ENCODE peak calls at places on chromosome 14, in seven cellular contexts. J, U, G, D, P, N and H are unnamed samples.

GRCh38 chr14:88424573-88424972 is 39.1 kb downstream of the SPATA7 start:
- DNase-seq in J (peak; percentile 52), U (no peak), G (no peak), D (no peak), P (no peak), N (no peak), H (no peak)

GRCh38 chr14:85702937-85703336 is 173.0 kb downstream of the FLRT2 start:
- DNase-seq in J (peak; percentile 44), U (peak; percentile 43), G (no peak), D (no peak), P (no peak), N (no peak), H (no peak)

GRCh38 chr14:44108601-44109000 is 398.5 kb downstream of the FSCB start:
- DNase-seq in J (no peak), U (peak; percentile 5), G (no peak), D (no peak), P (no peak), N (no peak), H (no peak)

GRCh38 chr14:43735926-43736325 is 771.2 kb downstream of the FSCB start:
- DNase-seq in J (no peak), U (no peak), G (no peak), D (no peak), P (no peak), N (no peak), H (no peak)

GRCh38 chr14:61569783-61570182 is 125.5 kb upstream of the HIF1A start:
- DNase-seq in J (peak; percentile 73), U (peak; percentile 57), G (no peak), D (no peak), P (no peak), N (no peak), H (no peak)

GRCh38 chr14:73833024-73833423 is 18.6 kb upstream of the PTGR2 start:
- DNase-seq in J (no peak), U (no peak), G (peak; percentile 32), D (no peak), P (no peak), N (no peak), H (no peak)

GRCh38 chr14:89366580-89367448 is 50.2 kb downstream of the FOXN3 start:
- DNase-seq in J (no peak), U (no peak), G (no peak), D (no peak), P (no peak), N (no peak), H (no peak)

GRCh38 chr14:96400495-96400894 is 8.6 kb downstream of the AK7 start:
- DNase-seq in J (no peak), U (no peak), G (no peak), D (no peak), P (no peak), N (no peak), H (no peak)

GRCh38 chr14:58789756-58790155 is 152.0 kb downstream of the DACT1 start:
- DNase-seq in J (no peak), U (no peak), G (no peak), D (no peak), P (no peak), N (no peak), H (no peak)

GRCh38 chr14:75978249-75978731 is 3.5 kb downstream of the TGFB3 start:
- DNase-seq in J (no peak), U (no peak), G (no peak), D (no peak), P (no peak), N (no peak), H (no peak)

GRCh38 chr14:50757702-50758101 is 73.3 kb downstream of the NIN start:
- DNase-seq in J (no peak), U (no peak), G (no peak), D (no peak), P (no peak), N (no peak), H (no peak)

GRCh38 chr14:65910108-65910507 is 497.6 kb downstream of the FUT8 start:
- DNase-seq in J (peak; percentile 28), U (peak; percentile 1), G (peak; percentile 46), D (no peak), P (no peak), N (no peak), H (no peak)
- H4K8ac ChIP-seq in J (no peak overlapping the region), U (no peak overlapping the region), G (no peak overlapping the region), D (no peak overlapping the region), P (no peak overlapping the region), N (no peak overlapping the region), H (no peak overlapping the region)

DNA sequence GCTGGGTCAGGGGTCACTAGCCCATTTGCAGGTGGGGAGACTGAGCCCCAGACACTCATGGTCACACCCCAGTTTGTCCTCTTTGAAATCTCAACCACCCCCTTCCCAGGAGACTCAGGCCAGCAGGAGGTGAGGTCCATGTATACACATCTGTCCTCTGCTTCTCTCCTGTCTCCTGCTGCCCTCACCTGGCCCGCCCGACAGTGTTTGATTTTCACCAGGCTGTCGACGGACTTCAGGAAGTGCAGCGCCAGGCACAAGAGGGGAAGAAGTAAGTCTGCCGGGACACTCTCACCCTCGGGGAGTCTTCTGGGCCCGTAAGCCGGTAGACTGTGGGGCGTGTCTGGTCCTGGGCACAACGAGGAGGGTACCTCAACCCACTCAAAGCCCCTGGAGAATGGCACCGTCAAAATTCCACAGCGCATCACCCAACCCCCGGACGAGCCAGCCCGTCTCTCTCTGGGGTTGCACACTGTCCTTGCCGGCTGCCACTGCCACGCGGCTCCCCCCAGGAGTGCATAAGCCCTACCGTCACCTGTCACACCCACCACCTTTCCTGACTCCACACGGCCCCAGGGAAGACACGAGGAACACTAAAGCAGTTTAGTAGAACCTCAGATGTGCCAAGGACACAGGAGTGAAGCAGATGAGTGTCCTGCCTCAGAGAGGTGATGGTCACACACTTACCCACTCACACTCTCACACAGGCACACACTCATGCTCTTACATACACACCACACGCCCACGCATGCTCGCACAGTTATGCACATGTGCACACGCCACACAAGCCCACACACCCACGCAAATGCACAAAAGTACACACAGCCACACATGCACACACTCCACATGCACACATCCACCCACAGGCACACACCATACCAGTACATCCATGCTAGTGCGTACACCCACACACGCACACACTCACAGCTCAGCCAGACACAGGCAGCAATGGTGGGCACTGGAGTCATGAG is 13.1 kb upstream of the SIVA1 start:
- DNase-seq in J (no peak), U (no peak), G (no peak), D (no peak), P (no peak), N (no peak), H (no peak)
- H4K8ac ChIP-seq in J (no peak overlapping the region), U (no peak overlapping the region), G (no peak overlapping the region), D (no peak overlapping the region), P (peak overlapping the region; percentile 25), N (no peak overlapping the region), H (no peak overlapping the region)

GRCh38 chr14:21714318-21714929 is 40.8 kb upstream of the OR4E1 start:
- DNase-seq in J (no peak), U (no peak), G (peak; percentile 25), D (no peak), P (no peak), N (no peak), H (no peak)
- H4K8ac ChIP-seq in J (no peak overlapping the region), U (no peak overlapping the region), G (no peak overlapping the region), D (no peak overlapping the region), P (no peak overlapping the region), N (no peak overlapping the region), H (no peak overlapping the region)

DNA sequence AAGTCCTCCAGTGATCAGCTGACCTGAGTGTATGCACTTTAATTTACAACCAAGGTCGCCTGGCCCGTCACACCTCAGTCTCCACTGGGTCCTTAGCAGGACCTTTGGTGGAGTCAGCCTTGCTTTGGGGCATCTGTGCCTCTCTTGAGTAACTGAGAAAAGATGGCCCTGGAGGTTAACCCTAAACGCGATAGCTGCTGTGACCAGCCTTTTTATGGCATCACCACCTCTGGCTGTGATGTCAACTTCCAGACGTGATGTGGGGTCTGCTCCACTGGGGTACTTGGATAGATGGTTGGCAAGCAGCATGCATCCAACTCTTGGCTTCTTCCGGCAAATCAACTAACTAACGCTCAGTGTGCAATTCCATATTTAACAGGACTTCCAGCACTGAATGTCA is 122.8 kb upstream of the RTL1 start:
- DNase-seq in J (no peak), U (no peak), G (no peak), D (no peak), P (no peak), N (no peak), H (no peak)
- H4K8ac ChIP-seq in J (no peak overlapping the region), U (no peak overlapping the region), G (no peak overlapping the region), D (no peak overlapping the region), P (no peak overlapping the region), N (no peak overlapping the region), H (no peak overlapping the region)

DNA sequence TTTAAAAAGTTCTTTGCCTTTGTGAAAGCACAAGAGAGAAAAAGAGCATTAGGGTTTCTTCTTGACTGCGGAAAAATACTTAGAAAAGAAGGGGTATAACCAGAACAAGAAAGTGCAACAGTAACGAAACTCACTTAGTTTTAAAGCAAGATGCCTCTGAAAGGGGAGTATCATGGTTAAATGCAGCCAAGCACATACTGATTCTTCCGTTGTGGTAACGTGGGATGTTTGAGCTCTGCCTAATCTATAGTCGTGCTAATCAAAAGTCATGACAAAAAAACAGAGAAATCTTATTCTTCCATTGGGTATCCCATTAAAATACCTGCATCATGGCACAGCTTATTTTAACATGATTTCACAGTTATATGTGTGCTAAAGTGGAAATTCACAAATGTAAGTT is 187.8 kb upstream of the LRFN5 start:
- DNase-seq in J (no peak), U (no peak), G (no peak), D (no peak), P (no peak), N (no peak), H (no peak)
- H4K8ac ChIP-seq in J (no peak overlapping the region), U (no peak overlapping the region), G (no peak overlapping the region), D (no peak overlapping the region), P (no peak overlapping the region), N (no peak overlapping the region), H (no peak overlapping the region)

GRCh38 chr14:100865682-100866591 is 37.6 kb downstream of the RTL1 start:
- DNase-seq in J (no peak), U (no peak), G (no peak), D (no peak), P (no peak), N (no peak), H (no peak)
- H4K8ac ChIP-seq in J (no peak overlapping the region), U (no peak overlapping the region), G (no peak overlapping the region), D (no peak overlapping the region), P (peak overlapping the region; percentile 80), N (no peak overlapping the region), H (no peak overlapping the region)

GRCh38 chr14:33150662-33151061 is 212.0 kb downstream of the NPAS3 start:
- DNase-seq in J (no peak), U (no peak), G (no peak), D (no peak), P (no peak), N (no peak), H (no peak)
- H4K8ac ChIP-seq in J (no peak overlapping the region), U (no peak overlapping the region), G (no peak overlapping the region), D (no peak overlapping the region), P (no peak overlapping the region), N (no peak overlapping the region), H (no peak overlapping the region)